ENCODE peak calls at places on chromosomes 1 and 21, in five cellular contexts. I, P, T, R and H are unnamed samples.

GRCh38 chr1:11725616-11726015 is 10.3 kb upstream of the AGTRAP start:
- DNase-seq in I (no peak), P (no peak), T (no peak), R (no peak), H (no peak)

GRCh38 chr1:167522246-167522645 is 3.9 kb upstream of the CD247 start:
- DNase-seq in I (no peak), P (no peak), T (no peak), R (no peak), H (no peak)

GRCh38 chr1:40981702-40982448 is 2.4 kb downstream of the CTPS1 start:
- DNase-seq in I (no peak), P (no peak), T (no peak), R (no peak), H (no peak)

GRCh38 chr1:228017356-228018124 is 10.7 kb downstream of the WNT3A start:
- DNase-seq in I (no peak), P (no peak), T (no peak), R (peak; percentile 51), H (no peak)

GRCh38 chr1:2944705-2945104 is 76.6 kb upstream of the ACTRT2 start:
- DNase-seq in I (no peak), P (no peak), T (no peak), R (peak; percentile 1), H (no peak)

GRCh38 chr1:67463298-67463960 is 33.2 kb upstream of the SERBP1 start:
- DNase-seq in I (no peak), P (peak; percentile 27), T (no peak), R (no peak), H (no peak)

GRCh38 chr1:108080448-108080847 is 115.5 kb upstream of the VAV3 start:
- DNase-seq in I (no peak), P (no peak), T (no peak), R (no peak), H (no peak)

GRCh38 chr1:160193091-160193819 is 2.9 kb downstream of the CASQ1 start:
- DNase-seq in I (peak; percentile 85), P (peak; percentile 87), T (peak; percentile 91), R (peak; percentile 93), H (peak; percentile 73)

GRCh38 chr1:211731456-211732275 is 56.2 kb upstream of the NEK2 start:
- DNase-seq in I (no peak), P (no peak), T (no peak), R (no peak), H (no peak)

GRCh38 chr1:72412286-72412685 is 129.9 kb upstream of the NEGR1 start:
- DNase-seq in I (peak; percentile 67), P (peak; percentile 72), T (no peak), R (no peak), H (no peak)

GRCh38 chr1:47906009-47906432 is 91.2 kb downstream of the TRABD2B start:
- DNase-seq in I (no peak), P (no peak), T (no peak), R (no peak), H (no peak)

GRCh38 chr21:34560021-34560420 is 48.0 kb upstream of the KCNE1 start:
- DNase-seq in I (no peak), P (no peak), T (no peak), R (no peak), H (no peak)

GRCh38 chr1:92940541-92940940 is 20.7 kb downstream of the DIPK1A start:
- DNase-seq in I (peak; percentile 71), P (peak; percentile 75), T (no peak), R (no peak), H (no peak)

GRCh38 chr1:175204285-175204684 is 11.7 kb upstream of the KIAA0040 start:
- DNase-seq in I (no peak), P (no peak), T (no peak), R (no peak), H (peak; percentile 36)

GRCh38 chr1:117673405-117673804 is 67.6 kb downstream of the TENT5C start:
- DNase-seq in I (peak; percentile 81), P (peak; percentile 90), T (no peak), R (no peak), H (no peak)

GRCh38 chr1:119006406-119007279 is 18.5 kb upstream of the TBX15 start:
- DNase-seq in I (no peak), P (no peak), T (no peak), R (peak; percentile 61), H (peak; percentile 30)

GRCh38 chr1:201309420-201309819 is 26.1 kb downstream of the PKP1 start:
- DNase-seq in I (peak; percentile 72), P (peak; percentile 12), T (no peak), R (no peak), H (no peak)

GRCh38 chr1:148383966-148384365 is 99.1 kb downstream of the PPIAL4G start:
- DNase-seq in I (no peak), P (no peak), T (no peak), R (no peak), H (no peak)
- TF ChIP-seq CTCF in I (no peak), P (no peak), T (no peak), R (no peak), H (no peak)

DNA sequence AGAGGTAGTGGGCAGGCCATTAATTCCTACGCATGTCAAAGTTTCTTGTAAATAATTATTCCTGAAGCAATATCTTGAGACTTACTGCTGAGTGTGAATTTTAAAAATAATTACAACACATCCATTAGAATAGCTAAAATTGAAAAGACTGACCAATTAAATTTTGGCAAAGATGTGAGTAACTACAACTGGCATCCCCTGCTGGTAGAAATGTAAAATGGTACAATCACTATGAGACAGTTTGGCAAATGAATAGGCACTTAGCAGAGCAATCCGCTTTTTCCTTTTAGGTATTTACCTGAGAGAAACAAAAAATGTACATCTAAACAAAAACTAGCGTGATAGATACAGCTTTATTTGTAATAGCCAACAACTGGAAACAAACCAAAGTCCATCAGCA is 798.9 kb downstream of the BRINP3 start:
- DNase-seq in I (no peak), P (no peak), T (no peak), R (no peak), H (no peak)
- TF ChIP-seq CTCF in I (no peak), P (peak; percentile 20), T (no peak), R (no peak), H (no peak)

DNA sequence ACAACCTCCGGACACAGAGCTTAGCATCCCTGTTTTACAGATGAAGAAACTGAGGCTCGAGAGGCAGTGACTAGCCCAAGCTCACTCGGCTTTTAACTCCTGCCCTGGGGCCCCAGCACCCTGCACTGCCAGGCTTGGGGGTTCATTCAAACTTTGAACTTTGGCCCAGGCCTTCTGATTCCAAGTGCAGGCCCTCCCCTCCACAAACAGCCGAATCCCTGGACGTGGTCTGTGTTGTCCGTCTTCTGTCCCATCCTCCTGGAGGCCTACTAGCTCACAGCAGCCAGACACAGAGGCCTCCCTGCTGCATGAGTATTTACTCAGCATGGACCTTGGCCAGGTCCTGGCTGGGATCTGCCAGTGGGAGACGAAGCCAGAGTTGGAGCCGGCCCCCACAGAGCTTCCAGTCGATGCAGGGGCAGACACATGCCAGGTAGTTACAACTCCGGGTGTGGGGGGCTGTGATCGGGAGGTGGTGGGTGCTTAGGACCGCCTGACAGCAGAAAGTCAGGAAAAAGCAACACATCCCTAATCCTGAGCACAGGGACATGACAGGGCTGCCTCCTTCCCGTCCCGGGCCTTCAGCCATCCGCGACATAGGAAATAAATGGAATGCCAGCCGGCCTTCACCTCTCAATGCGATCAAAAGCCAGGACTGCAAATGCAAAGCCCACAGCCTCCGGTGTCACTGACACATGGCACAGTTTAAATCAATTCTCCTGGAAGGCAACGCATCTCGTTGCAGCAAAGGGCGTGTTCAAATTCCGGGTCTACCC is 7.4 kb downstream of the IFFO2 start:
- DNase-seq in I (peak; percentile 50), P (peak; percentile 71), T (no peak), R (no peak), H (no peak)
- TF ChIP-seq CTCF in I (no peak), P (no peak), T (no peak), R (no peak), H (no peak)

DNA sequence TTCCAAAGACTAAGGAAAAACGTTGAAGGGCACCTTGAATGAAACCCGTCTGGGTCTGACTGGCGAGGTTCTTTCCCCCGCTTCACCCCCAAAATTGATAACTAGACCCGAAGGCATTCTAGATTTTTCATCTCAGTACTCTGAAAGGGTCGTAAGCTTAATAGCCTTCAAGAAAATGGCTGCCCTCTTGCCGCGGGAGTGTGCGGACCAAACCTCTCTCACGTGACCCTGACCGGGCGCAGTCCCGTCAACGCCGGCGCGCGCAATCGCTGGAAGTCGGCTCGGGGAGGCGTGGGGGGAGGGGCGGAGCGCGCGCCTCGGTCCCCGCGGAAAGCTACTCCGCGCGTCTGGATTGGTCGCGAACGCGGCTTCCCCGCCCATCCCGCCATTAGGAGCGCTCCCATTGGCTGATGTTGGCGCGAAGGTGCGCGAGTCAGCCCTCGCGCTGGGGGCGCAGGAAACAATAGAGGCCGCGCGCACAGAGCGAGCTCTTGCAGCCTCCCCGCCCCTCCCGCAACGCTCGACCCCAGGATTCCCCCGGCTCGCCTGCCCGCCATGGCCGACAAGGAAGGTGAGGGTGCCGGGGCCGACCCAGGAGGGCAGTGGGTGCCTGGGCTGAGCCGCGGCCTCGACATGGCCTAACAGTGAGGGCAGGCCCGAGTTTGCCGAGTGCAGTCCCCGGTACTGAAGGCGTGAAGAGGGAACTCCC is at the start of gene RBBP4:
- DNase-seq in I (peak; percentile 95), P (peak; percentile 96), T (peak; percentile 99), R (peak; percentile 99), H (peak; percentile 97)
- TF ChIP-seq CTCF in I (peak; percentile 16), P (no peak), T (no peak), R (peak; percentile 18), H (no peak)

GRCh38 chr21:43608225-43608624 is 51.1 kb downstream of the HSF2BP start:
- DNase-seq in I (no peak), P (peak; percentile 86), T (no peak), R (no peak), H (no peak)

GRCh38 chr21:43608664-43609063 is 50.6 kb downstream of the HSF2BP start:
- DNase-seq in I (no peak), P (no peak), T (no peak), R (no peak), H (no peak)

GRCh38 chr21:43609501-43610340 is 49.6 kb downstream of the HSF2BP start:
- DNase-seq in I (no peak), P (peak; percentile 88), T (no peak), R (no peak), H (no peak)

GRCh38 chr21:43613755-43614638 is 45.3 kb downstream of the HSF2BP start:
- DNase-seq in I (no peak), P (peak; percentile 82), T (no peak), R (no peak), H (peak; percentile 66)

DNA sequence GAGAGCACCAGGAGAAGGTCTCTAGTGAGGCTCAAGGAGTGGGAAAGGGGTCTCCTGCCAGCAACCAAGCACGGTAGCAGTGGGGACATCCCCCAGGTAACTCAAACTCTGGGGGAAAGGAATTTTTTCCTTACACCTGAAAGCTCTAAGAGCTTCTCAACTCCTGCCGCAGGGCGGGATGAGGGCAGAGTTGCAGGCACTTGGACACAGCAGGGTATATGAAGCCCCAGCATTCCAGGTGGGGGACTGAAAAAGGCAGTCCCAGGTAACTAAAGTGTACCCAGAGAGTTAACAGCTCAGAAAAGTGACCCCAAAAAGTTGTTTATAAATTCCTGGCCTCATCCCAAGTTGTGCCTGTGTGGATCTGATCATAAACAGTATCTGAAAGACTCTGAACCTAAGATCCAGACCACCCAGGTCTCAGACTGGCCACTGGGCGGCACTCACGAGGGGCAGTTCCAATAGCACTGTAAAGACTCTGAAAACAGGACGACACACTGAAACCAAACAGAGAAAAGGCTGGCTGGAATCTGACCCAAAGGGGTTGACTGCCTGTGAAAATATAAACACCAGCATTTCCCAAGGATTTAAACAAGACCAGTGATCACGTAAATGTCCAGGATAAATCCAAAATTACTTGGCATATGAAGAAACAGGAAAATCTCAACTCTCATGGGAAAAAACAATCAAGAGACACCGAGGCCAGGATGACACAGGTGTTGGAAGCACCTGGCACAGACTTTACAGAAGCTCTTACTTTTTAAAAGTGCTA is 47.5 kb downstream of the HSF2BP start:
- DNase-seq in I (no peak), P (peak; percentile 95), T (peak; percentile 44), R (peak; percentile 78), H (peak; percentile 70)
- TF ChIP-seq CTCF in I (peak; percentile 73), P (peak; percentile 82), T (peak; percentile 80), R (peak; percentile 58), H (peak; percentile 49)

GRCh38 chr1:234212764-234213406 is 160.4 kb upstream of the COA6 start:
- DNase-seq in I (no peak), P (peak; percentile 26), T (no peak), R (no peak), H (peak; percentile 77)
- TF ChIP-seq CTCF in I (peak; percentile 37), P (peak; percentile 29), T (peak; percentile 73), R (peak; percentile 14), H (peak; percentile 22)